ENCODE peak calls at places on chromosomes 13 and 19, in nine cellular contexts. M, F, X, N, G, A, C, O and J are unnamed samples.

GRCh38 chr19:44814132-44814470 is 5.2 kb downstream of the BCAM start:
- DNase-seq in M (no peak), F (no peak), X (no peak), N (no peak), G (no peak), A (no peak), C (no peak), O (no peak), J (no peak)

GRCh38 chr19:55540619-55541018 is 3.7 kb upstream of the SBK2 start:
- DNase-seq in M (no peak), F (no peak), X (no peak), N (no peak), G (no peak), A (no peak), C (no peak), O (no peak), J (no peak)

GRCh38 chr19:54662730-54663129 is at the start of gene LILRB4:
- DNase-seq in M (no peak), F (no peak), X (no peak), N (no peak), G (no peak), A (peak), C (no peak), O (peak), J (no peak)

GRCh38 chr19:4456843-4457653 is 546 bp downstream of the UBXN6 start:
- DNase-seq in M (no peak), F (peak), X (peak), N (peak), G (peak), A (no peak), C (peak), O (peak), J (peak)

GRCh38 chr19:14450168-14450874 is 17.2 kb downstream of the PKN1 start:
- DNase-seq in M (peak), F (peak), X (peak), N (peak), G (peak), A (no peak), C (peak), O (no peak), J (peak)

GRCh38 chr19:3403489-3404323 is 37.3 kb downstream of the NFIC start:
- DNase-seq in M (no peak), F (no peak), X (no peak), N (peak), G (peak), A (peak), C (peak), O (peak), J (peak)

GRCh38 chr13:26719356-26719945 is 41.1 kb downstream of the GPR12 start:
- DNase-seq in M (no peak), F (no peak), X (no peak), N (no peak), G (no peak), A (no peak), C (peak), O (no peak), J (peak)

GRCh38 chr13:44955421-44955820 is 33.9 kb downstream of the NUFIP1 start:
- DNase-seq in M (no peak), F (no peak), X (no peak), N (no peak), G (peak), A (no peak), C (no peak), O (no peak), J (no peak)

GRCh38 chr13:96996097-96996496 is 1.8 kb upstream of the OXGR1 start:
- DNase-seq in M (no peak), F (no peak), X (no peak), N (no peak), G (no peak), A (no peak), C (no peak), O (no peak), J (no peak)

GRCh38 chr13:59413121-59413520 is 750.6 kb downstream of the DIAPH3 start:
- DNase-seq in M (no peak), F (no peak), X (no peak), N (no peak), G (no peak), A (no peak), C (peak), O (no peak), J (no peak)

GRCh38 chr13:99028890-99029289 is 51.0 kb upstream of the DOCK9 start:
- DNase-seq in M (no peak), F (no peak), X (peak), N (peak), G (no peak), A (no peak), C (no peak), O (no peak), J (no peak)

GRCh38 chr19:49017041-49017665 is at the start of gene LHB:
- DNase-seq in M (no peak), F (no peak), X (no peak), N (no peak), G (no peak), A (no peak), C (no peak), O (no peak), J (no peak)

GRCh38 chr13:35552172-35552844 is 75.8 kb upstream of the MAB21L1 start:
- DNase-seq in M (no peak), F (no peak), X (no peak), N (no peak), G (no peak), A (no peak), C (no peak), O (no peak), J (peak)

GRCh38 chr19:19371056-19371455 is 34.4 kb upstream of the GATAD2A start:
- DNase-seq in M (peak), F (no peak), X (no peak), N (no peak), G (no peak), A (no peak), C (no peak), O (no peak), J (no peak)

GRCh38 chr13:30178976-30179375 is 128.4 kb downstream of the KATNAL1 start:
- DNase-seq in M (no peak), F (no peak), X (no peak), N (no peak), G (no peak), A (no peak), C (no peak), O (no peak), J (no peak)

GRCh38 chr19:51726049-51726448 is 2.3 kb upstream of the HAS1 start:
- DNase-seq in M (no peak), F (no peak), X (no peak), N (peak), G (no peak), A (peak), C (no peak), O (no peak), J (peak)

GRCh38 chr13:32955881-32956594 is 60.2 kb upstream of the KL start:
- DNase-seq in M (no peak), F (no peak), X (no peak), N (no peak), G (no peak), A (no peak), C (no peak), O (no peak), J (no peak)